ENCODE peak calls at places on chromosomes 4 and X, in five cellular contexts. P is CD8-positive, alpha-beta T cell; T is tibial artery; R is RWPE1; E is fibroblast of lung. M is an unnamed sample.
A peak's percentile ranks its signal among the peaks of the same experiment; 100 is the strongest.

GRCh38 chr4:158166701-158167100 is 6.1 kb downstream of the GASK1B start:
- DNase-seq in R (no peak), P (no peak), T (no peak), E (no peak), M (no peak)

GRCh38 chr4:11765849-11766453 is 337.3 kb upstream of the HS3ST1 start:
- DNase-seq in P (no peak), R (peak; percentile 39), T (no peak), E (peak; percentile 32), M (no peak)

GRCh38 chr4:54229631-54230478 is 762 bp downstream of the PDGFRA start:
- DNase-seq in T (no peak), R (no peak), E (peak; percentile 80), P (no peak), M (no peak)

GRCh38 chr4:126701756-126702155 is 931.0 kb upstream of the INTU start:
- DNase-seq in T (no peak), E (peak; percentile 91), P (no peak), R (no peak), M (no peak)

GRCh38 chr4:148790691-148791090 is 348.5 kb upstream of the NR3C2 start:
- DNase-seq in E (peak; percentile 89), T (no peak), P (no peak), R (no peak), M (no peak)

GRCh38 chr4:73098713-73099112 is 29.2 kb upstream of the COX18 start:
- DNase-seq in T (no peak), P (no peak), R (no peak), E (no peak), M (no peak)

GRCh38 chr4:76723916-76724315 is 174.0 kb downstream of the SOWAHB start:
- DNase-seq in R (peak; percentile 35), P (no peak), E (peak; percentile 98), T (no peak), M (no peak)

GRCh38 chr4:5165419-5166369 is 114.4 kb downstream of the STK32B start:
- DNase-seq in P (no peak), E (peak; percentile 80), R (no peak), T (no peak), M (no peak)

GRCh38 chr4:26609398-26609797 is 25.5 kb downstream of the TBC1D19 start:
- DNase-seq in E (no peak), T (no peak), R (no peak), P (no peak), M (no peak)

GRCh38 chr4:54423066-54423465 is 194.0 kb downstream of the PDGFRA start:
- DNase-seq in R (peak; percentile 28), E (peak; percentile 27), T (no peak), P (no peak), M (no peak)

GRCh38 chr4:142077048-142077447 is 440.7 kb downstream of the IL15 start:
- DNase-seq in P (no peak), R (no peak), E (no peak), T (no peak), M (no peak)
- H3K27ac ChIP-seq in P (no peak overlapping the region), R (no peak overlapping the region), E (no peak overlapping the region), T (no peak overlapping the region), M (no peak overlapping the region)

DNA sequence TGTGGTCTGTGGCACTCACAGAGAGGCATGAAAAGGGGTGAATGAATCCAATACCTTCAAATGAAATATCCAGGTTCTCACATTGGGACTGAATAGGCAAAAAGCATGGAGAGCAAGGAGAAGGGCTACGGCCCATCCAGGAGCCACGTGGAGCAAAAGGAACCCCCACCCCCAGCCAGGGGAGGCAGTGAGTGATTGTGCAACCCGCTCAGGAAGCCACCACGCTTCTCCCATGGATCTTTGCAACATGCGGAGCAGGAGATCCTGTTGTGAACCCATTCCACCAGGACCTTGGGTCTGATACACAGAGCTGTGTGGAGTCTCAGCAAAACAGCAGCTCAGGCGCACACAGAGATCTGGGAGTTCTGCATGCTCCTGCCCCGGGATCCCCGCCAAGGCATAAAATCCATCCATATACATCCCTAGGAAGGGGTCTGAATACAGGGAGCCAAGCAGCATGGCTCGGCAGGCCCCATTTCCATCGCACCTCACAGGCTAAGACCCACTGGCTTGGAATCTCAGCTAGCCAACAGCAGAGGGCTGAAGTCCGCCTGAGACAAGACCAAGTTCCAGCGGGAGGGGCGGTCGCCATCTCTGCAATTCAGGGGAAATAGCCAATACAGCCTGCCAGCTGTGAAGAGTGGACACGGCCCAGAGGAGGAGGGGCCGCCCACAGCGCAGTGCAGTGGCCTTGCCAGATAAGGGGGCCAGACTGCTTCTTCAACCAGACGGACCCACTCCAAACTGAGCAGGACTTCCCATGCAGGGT is 80.2 kb downstream of the FGF16 start:
- DNase-seq in T (no peak), R (no peak), E (no peak), P (no peak), M (no peak)
- H3K27ac ChIP-seq in T (no peak overlapping the region), R (no peak overlapping the region), E (no peak overlapping the region), P (no peak overlapping the region), M (no peak overlapping the region)

DNA sequence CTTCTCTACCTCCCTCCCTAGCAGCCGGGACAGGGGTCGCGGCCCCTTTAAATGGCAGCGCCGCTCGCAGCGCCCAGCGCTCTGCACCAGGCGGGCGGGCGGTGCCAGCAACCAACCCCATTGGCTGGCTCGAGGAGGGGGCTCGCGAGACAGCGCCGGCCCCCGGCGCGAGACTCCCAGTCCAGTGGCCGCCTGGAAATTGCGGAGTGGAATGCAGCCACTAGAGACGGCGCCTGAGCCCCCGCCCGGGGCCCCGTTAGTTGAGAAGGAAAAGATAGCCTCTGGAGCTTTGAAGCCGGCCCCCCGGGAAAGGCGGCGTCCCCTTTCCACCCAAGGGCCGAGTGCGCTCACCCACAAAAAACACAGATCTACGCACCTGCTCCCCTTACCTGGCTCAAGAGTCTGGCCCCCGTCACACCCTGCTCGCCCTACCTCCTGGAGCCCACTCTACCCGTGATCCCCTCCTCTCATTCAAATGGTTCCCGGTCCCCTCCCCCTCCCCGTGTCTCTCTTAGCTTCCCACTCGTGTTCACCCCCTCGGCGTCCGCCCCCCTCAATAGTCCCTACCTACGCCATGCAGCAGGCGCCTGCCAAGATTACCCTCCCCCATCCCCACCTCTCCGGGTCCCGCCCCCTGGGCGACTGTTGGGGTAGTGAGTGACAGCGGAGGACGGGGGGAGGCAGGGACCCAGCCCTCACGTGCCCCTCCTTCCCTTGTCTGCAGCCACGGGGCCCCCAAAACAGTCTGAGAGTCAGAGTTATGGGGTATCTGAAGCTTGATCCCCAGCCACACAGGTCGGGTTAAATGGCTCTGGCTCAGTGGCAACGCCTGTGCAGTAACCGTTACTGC is at the start of gene ZMYM3:
- DNase-seq in P (peak; percentile 50), T (peak; percentile 84), E (peak; percentile 83), R (peak; percentile 76), M (peak; percentile 83)
- H3K27ac ChIP-seq in P (peak within 1 kb of the TSS; percentile 87), T (peak within 1 kb of the TSS; percentile 92), E (peak within 1 kb of the TSS; percentile 69), R (peak within 1 kb of the TSS; percentile 74), M (peak within 1 kb of the TSS; percentile 79)

GRCh38 chr4:139017861-139018260 is 2.3 kb downstream of the NOCT start:
- DNase-seq in T (no peak), P (no peak), R (no peak), E (peak; percentile 30), M (no peak)

GRCh38 chr4:139018971-139019758 is 3.6 kb downstream of the NOCT start:
- DNase-seq in E (peak; percentile 74), T (no peak), R (no peak), P (no peak), M (no peak)

GRCh38 chr4:139015948-139016451 is 419 bp downstream of the NOCT start:
- DNase-seq in R (peak; percentile 30), P (peak; percentile 10), E (peak; percentile 23), T (peak; percentile 31), M (no peak)

GRCh38 chr4:139020384-139020783 is 4.8 kb downstream of the NOCT start:
- DNase-seq in P (no peak), E (no peak), T (no peak), R (no peak), M (no peak)

GRCh38 chr4:139018501-139018900 is 2.9 kb downstream of the NOCT start:
- DNase-seq in P (no peak), T (no peak), R (no peak), E (peak; percentile 43), M (no peak)
- H3K27ac ChIP-seq in P (no peak overlapping the region), T (no peak overlapping the region), R (no peak overlapping the region), E (no peak overlapping the region), M (no peak overlapping the region)

GRCh38 chrX:55717521-55718497 is at the start of gene RRAGB:
- DNase-seq in R (peak; percentile 94), P (peak; percentile 81), E (peak; percentile 91), T (peak; percentile 96), M (peak; percentile 96)

GRCh38 chrX:55713635-55714034 is 3.9 kb upstream of the RRAGB start:
- DNase-seq in R (no peak), P (no peak), T (no peak), E (no peak), M (no peak)

GRCh38 chrX:55716937-55717336 is 612 bp upstream of the RRAGB start:
- DNase-seq in T (no peak), E (no peak), R (no peak), P (no peak), M (no peak)

GRCh38 chrX:55714111-55714510 is 3.4 kb upstream of the RRAGB start:
- DNase-seq in R (no peak), T (no peak), P (no peak), E (no peak), M (no peak)

DNA sequence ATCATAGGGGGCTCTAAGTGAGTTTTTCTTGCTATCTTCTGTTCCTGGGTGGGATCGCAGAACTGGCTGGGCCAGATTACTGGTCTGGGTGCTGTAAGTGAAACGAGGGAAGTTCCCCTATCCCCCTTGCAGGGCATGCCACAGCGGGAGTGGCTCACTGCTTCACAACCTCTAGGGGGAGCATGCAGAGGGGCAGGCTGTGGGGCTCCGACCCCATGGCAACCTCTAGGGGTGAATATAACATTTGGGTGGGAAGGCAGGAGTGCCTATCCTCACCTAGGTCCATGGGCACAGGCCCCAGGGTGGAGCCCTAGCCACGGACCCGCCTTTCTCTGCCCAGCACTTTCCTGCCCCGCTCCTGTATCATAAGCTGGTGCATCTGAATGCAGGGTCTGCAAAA is 1.7 kb upstream of the RRAGB start:
- DNase-seq in E (no peak), T (no peak), R (no peak), P (no peak), M (no peak)
- H3K27ac ChIP-seq in E (no peak overlapping the region), T (no peak overlapping the region), R (no peak overlapping the region), P (no peak overlapping the region), M (no peak overlapping the region)

GRCh38 chr4:87840149-87840548 is 7.4 kb downstream of the MEPE start:
- DNase-seq in R (no peak), P (no peak), T (no peak), E (no peak), M (no peak)

GRCh38 chr4:87835192-87835591 is 2.4 kb downstream of the MEPE start:
- DNase-seq in E (peak; percentile 27), P (no peak), T (no peak), R (no peak), M (no peak)

GRCh38 chr4:87835732-87836131 is 3.0 kb downstream of the MEPE start:
- DNase-seq in E (peak; percentile 22), P (no peak), T (no peak), R (no peak), M (no peak)

GRCh38 chr4:87838207-87838606 is 5.4 kb downstream of the MEPE start:
- DNase-seq in R (peak; percentile 4), E (no peak), T (no peak), P (no peak), M (no peak)

GRCh38 chr4:87839309-87839946 is 6.7 kb downstream of the MEPE start:
- DNase-seq in E (peak; percentile 37), R (peak; percentile 35), P (no peak), T (peak; percentile 31), M (peak; percentile 69)
- H3K27ac ChIP-seq in E (no peak overlapping the region), R (no peak overlapping the region), P (no peak overlapping the region), T (no peak overlapping the region), M (no peak overlapping the region)